ENCODE peak calls at places on chromosomes 7 and 10, in nine cellular contexts. One of them, this sample, is unnamed.

GRCh38 chr7:95433952-95434351 is 876 bp downstream of the PON2 start:
- DNase-seq in CD8-positive, alpha-beta T cell: no peak
- DNase-seq in pons: no peak
- DNase-seq in stimulated activated naive B cell treated with anti-CD40 and anti-IgM and Interleukin-4, amounts not matched to agents 10 μg/mL and 1 μg/mL and 100 μg/mL, for 72 hours: no peak
- DNase-seq in CD4-positive, CD25-positive, alpha-beta regulatory T cell: no peak
- DNase-seq in activated effector memory CD4-positive, alpha-beta T cell treated with Interleukin-2 at 50 U/mL for 16 hours: no peak
- DNase-seq in nucleus accumbens: no peak
- DNase-seq in EH: no peak
- DNase-seq in vagina: no peak
- DNase-seq in this sample: no peak

GRCh38 chr7:92671502-92672169 is 81.4 kb upstream of the FAM133B start:
- DNase-seq in CD8-positive, alpha-beta T cell: no peak
- DNase-seq in pons: no peak
- DNase-seq in stimulated activated naive B cell treated with anti-CD40 and anti-IgM and Interleukin-4, amounts not matched to agents 10 μg/mL and 1 μg/mL and 100 μg/mL, for 72 hours: no peak
- DNase-seq in CD4-positive, CD25-positive, alpha-beta regulatory T cell: no peak
- DNase-seq in activated effector memory CD4-positive, alpha-beta T cell treated with Interleukin-2 at 50 U/mL for 16 hours: no peak
- DNase-seq in nucleus accumbens: no peak
- DNase-seq in EH: no peak
- DNase-seq in vagina: no peak
- DNase-seq in this sample: no peak

GRCh38 chr7:91940171-91940570 is 491 bp upstream of the AKAP9 start:
- DNase-seq in CD8-positive, alpha-beta T cell: peak
- DNase-seq in pons: peak
- DNase-seq in stimulated activated naive B cell treated with anti-CD40 and anti-IgM and Interleukin-4, amounts not matched to agents 10 μg/mL and 1 μg/mL and 100 μg/mL, for 72 hours: peak
- DNase-seq in CD4-positive, CD25-positive, alpha-beta regulatory T cell: no peak
- DNase-seq in activated effector memory CD4-positive, alpha-beta T cell treated with Interleukin-2 at 50 U/mL for 16 hours: no peak
- DNase-seq in nucleus accumbens: no peak
- DNase-seq in EH: peak
- DNase-seq in vagina: no peak
- DNase-seq in this sample: peak

GRCh38 chr7:37015353-37016034 is 291.2 kb upstream of the AOAH start:
- DNase-seq in CD8-positive, alpha-beta T cell: no peak
- DNase-seq in pons: no peak
- DNase-seq in stimulated activated naive B cell treated with anti-CD40 and anti-IgM and Interleukin-4, amounts not matched to agents 10 μg/mL and 1 μg/mL and 100 μg/mL, for 72 hours: no peak
- DNase-seq in CD4-positive, CD25-positive, alpha-beta regulatory T cell: no peak
- DNase-seq in activated effector memory CD4-positive, alpha-beta T cell treated with Interleukin-2 at 50 U/mL for 16 hours: no peak
- DNase-seq in nucleus accumbens: no peak
- DNase-seq in EH: no peak
- DNase-seq in vagina: no peak
- DNase-seq in this sample: no peak

GRCh38 chr7:34451923-34452322 is 206.1 kb upstream of the NPSR1 start:
- DNase-seq in CD8-positive, alpha-beta T cell: no peak
- DNase-seq in pons: no peak
- DNase-seq in stimulated activated naive B cell treated with anti-CD40 and anti-IgM and Interleukin-4, amounts not matched to agents 10 μg/mL and 1 μg/mL and 100 μg/mL, for 72 hours: no peak
- DNase-seq in CD4-positive, CD25-positive, alpha-beta regulatory T cell: no peak
- DNase-seq in activated effector memory CD4-positive, alpha-beta T cell treated with Interleukin-2 at 50 U/mL for 16 hours: no peak
- DNase-seq in nucleus accumbens: no peak
- DNase-seq in EH: peak
- DNase-seq in vagina: no peak
- DNase-seq in this sample: peak

GRCh38 chr7:159130820-159131219 is 13.8 kb downstream of the VIPR2 start:
- DNase-seq in CD8-positive, alpha-beta T cell: no peak
- DNase-seq in pons: no peak
- DNase-seq in stimulated activated naive B cell treated with anti-CD40 and anti-IgM and Interleukin-4, amounts not matched to agents 10 μg/mL and 1 μg/mL and 100 μg/mL, for 72 hours: no peak
- DNase-seq in CD4-positive, CD25-positive, alpha-beta regulatory T cell: no peak
- DNase-seq in activated effector memory CD4-positive, alpha-beta T cell treated with Interleukin-2 at 50 U/mL for 16 hours: no peak
- DNase-seq in nucleus accumbens: no peak
- DNase-seq in EH: no peak
- DNase-seq in vagina: no peak
- DNase-seq in this sample: no peak

GRCh38 chr7:21361413-21362130 is 66.3 kb upstream of the SP4 start:
- DNase-seq in CD8-positive, alpha-beta T cell: no peak
- DNase-seq in pons: no peak
- DNase-seq in stimulated activated naive B cell treated with anti-CD40 and anti-IgM and Interleukin-4, amounts not matched to agents 10 μg/mL and 1 μg/mL and 100 μg/mL, for 72 hours: no peak
- DNase-seq in CD4-positive, CD25-positive, alpha-beta regulatory T cell: no peak
- DNase-seq in activated effector memory CD4-positive, alpha-beta T cell treated with Interleukin-2 at 50 U/mL for 16 hours: no peak
- DNase-seq in nucleus accumbens: no peak
- DNase-seq in EH: no peak
- DNase-seq in vagina: no peak
- DNase-seq in this sample: no peak

GRCh38 chr10:48820231-48820630 is 119.4 kb downstream of the LRRC18 start:
- DNase-seq in CD8-positive, alpha-beta T cell: no peak
- DNase-seq in pons: no peak
- DNase-seq in stimulated activated naive B cell treated with anti-CD40 and anti-IgM and Interleukin-4, amounts not matched to agents 10 μg/mL and 1 μg/mL and 100 μg/mL, for 72 hours: no peak
- DNase-seq in CD4-positive, CD25-positive, alpha-beta regulatory T cell: no peak
- DNase-seq in activated effector memory CD4-positive, alpha-beta T cell treated with Interleukin-2 at 50 U/mL for 16 hours: no peak
- DNase-seq in nucleus accumbens: no peak
- DNase-seq in EH: no peak
- DNase-seq in vagina: peak
- DNase-seq in this sample: no peak

GRCh38 chr7:109479388-109479787 is 909.7 kb downstream of the DNAJB9 start:
- DNase-seq in CD8-positive, alpha-beta T cell: no peak
- DNase-seq in pons: no peak
- DNase-seq in stimulated activated naive B cell treated with anti-CD40 and anti-IgM and Interleukin-4, amounts not matched to agents 10 μg/mL and 1 μg/mL and 100 μg/mL, for 72 hours: no peak
- DNase-seq in CD4-positive, CD25-positive, alpha-beta regulatory T cell: no peak
- DNase-seq in activated effector memory CD4-positive, alpha-beta T cell treated with Interleukin-2 at 50 U/mL for 16 hours: no peak
- DNase-seq in nucleus accumbens: no peak
- DNase-seq in EH: no peak
- DNase-seq in vagina: no peak
- DNase-seq in this sample: no peak

This sample was measured in iris pigment epithelial cell.